ENCODE peak calls at places on chromosomes 5 and 9, in nine cellular contexts. B is breast epithelium, L is prostate gland, G is transverse colon, E is stomach, F is mammary epithelial cell, M is lower lobe of right lung, I is upper lobe of right lung, K is IMR-90. P is an unnamed sample.

GRCh38 chr9:125190371-125190801 is 783 bp upstream of the PPP6C start:
- DNase-seq in I (no peak), F (no peak), K (no peak), M (no peak), G (no peak), L (no peak), E (no peak), B (no peak), P (peak; percentile 14)

GRCh38 chr5:154157483-154158378 is 32.8 kb upstream of the GALNT10 start:
- DNase-seq in F (no peak), K (no peak), L (peak; percentile 37), B (no peak), M (no peak), I (no peak), E (no peak), G (no peak), P (no peak)

GRCh38 chr9:93659044-93659836 is 82.9 kb downstream of the PHF2 start:
- DNase-seq in E (no peak), L (no peak), K (no peak), G (peak; percentile 5), F (no peak), I (peak; percentile 51), M (peak; percentile 24), B (peak; percentile 35), P (peak; percentile 5)

GRCh38 chr9:120393386-120394057 is 186.4 kb downstream of the CDK5RAP2 start:
- DNase-seq in M (no peak), B (no peak), F (peak; percentile 47), E (no peak), I (no peak), G (no peak), L (no peak), K (peak; percentile 49), P (no peak)

GRCh38 chr9:126956929-126957686 is 42.5 kb downstream of the RALGPS1 start:
- DNase-seq in B (no peak), K (peak; percentile 81), M (no peak), L (no peak), I (no peak), E (no peak), G (no peak), F (peak; percentile 75), P (no peak)

GRCh38 chr9:27033815-27034403 is 28.4 kb upstream of the LRRC19 start:
- DNase-seq in F (peak; percentile 41), K (peak; percentile 53), I (no peak), G (peak; percentile 66), B (no peak), M (no peak), L (peak; percentile 39), E (peak; percentile 59), P (peak; percentile 37)

GRCh38 chr5:124744170-124744911 is 2.1 kb downstream of the ZNF608 start:
- DNase-seq in M (peak; percentile 61), G (peak; percentile 76), I (peak; percentile 78), L (peak; percentile 53), F (peak; percentile 52), K (peak; percentile 27), B (no peak), E (peak; percentile 76), P (peak; percentile 79)

GRCh38 chr5:132759114-132760042 is 12.2 kb downstream of the CCNI2 start:
- DNase-seq in E (no peak), G (peak; percentile 5), F (no peak), B (no peak), L (peak; percentile 38), I (no peak), M (no peak), K (no peak), P (no peak)

GRCh38 chr9:33467526-33467925 is 6.2 kb downstream of the NOL6 start:
- DNase-seq in G (peak; percentile 5), F (no peak), B (no peak), M (peak; percentile 33), K (no peak), L (no peak), E (no peak), I (peak; percentile 57), P (peak; percentile 9)

GRCh38 chr9:100466171-100466827 is 6.7 kb upstream of the TMEFF1 start:
- DNase-seq in G (no peak), B (no peak), F (no peak), L (peak; percentile 52), K (no peak), M (no peak), E (no peak), I (no peak), P (peak; percentile 21)

GRCh38 chr5:119417891-119418781 is 34.2 kb upstream of the HSD17B4 start:
- DNase-seq in E (no peak), I (no peak), M (no peak), K (peak; percentile 76), B (no peak), L (no peak), G (no peak), F (peak; percentile 48), P (no peak)

GRCh38 chr9:108093773-108094675 is 604.5 kb upstream of the KLF4 start:
- DNase-seq in I (no peak), B (no peak), L (no peak), E (peak; percentile 39), M (no peak), F (peak; percentile 95), G (peak; percentile 63), K (no peak), P (peak; percentile 49)

GRCh38 chr5:10902145-10902544 is 141.1 kb upstream of the DAP start:
- DNase-seq in I (no peak), G (no peak), K (peak; percentile 87), F (no peak), L (no peak), E (no peak), B (no peak), M (no peak), P (no peak)

GRCh38 chr5:36452394-36453100 is 150.8 kb upstream of the RANBP3L start:
- DNase-seq in B (no peak), F (peak; percentile 89), M (no peak), L (peak; percentile 39), E (no peak), K (no peak), G (no peak), I (no peak), P (no peak)

GRCh38 chr9:131728961-131729360 is 10.9 kb downstream of the RAPGEF1 start:
- DNase-seq in K (no peak), I (no peak), L (no peak), E (no peak), M (no peak), B (no peak), G (peak; percentile 59), F (no peak), P (no peak)

GRCh38 chr9:116232425-116233159 is 79.0 kb downstream of the PAPPA start:
- DNase-seq in B (no peak), E (no peak), G (no peak), L (no peak), M (no peak), K (peak; percentile 38), F (peak; percentile 73), I (no peak), P (no peak)

GRCh38 chr5:74517700-74518099 is 122.8 kb downstream of the ENC1 start:
- DNase-seq in E (no peak), K (peak; percentile 86), F (peak; percentile 65), G (no peak), M (no peak), I (no peak), L (no peak), B (no peak), P (no peak)

GRCh38 chr9:127223810-127224177 is 40.8 kb upstream of the GARNL3 start:
- DNase-seq in B (no peak), G (no peak), E (no peak), K (no peak), M (no peak), F (no peak), L (no peak), I (no peak), P (no peak)

GRCh38 chr5:140400730-140401361 is 787 bp upstream of the ANKHD1 start:
- DNase-seq in I (peak; percentile 93), L (peak; percentile 97), K (peak; percentile 97), G (peak; percentile 93), M (peak; percentile 93), B (peak; percentile 81), E (peak; percentile 95), F (peak; percentile 99), P (peak; percentile 96)
- TF ChIP-seq CTCF in I (no peak), L (no peak), K (no peak), G (no peak), M (no peak), B (no peak), E (no peak), F (no peak), P (no peak)

DNA sequence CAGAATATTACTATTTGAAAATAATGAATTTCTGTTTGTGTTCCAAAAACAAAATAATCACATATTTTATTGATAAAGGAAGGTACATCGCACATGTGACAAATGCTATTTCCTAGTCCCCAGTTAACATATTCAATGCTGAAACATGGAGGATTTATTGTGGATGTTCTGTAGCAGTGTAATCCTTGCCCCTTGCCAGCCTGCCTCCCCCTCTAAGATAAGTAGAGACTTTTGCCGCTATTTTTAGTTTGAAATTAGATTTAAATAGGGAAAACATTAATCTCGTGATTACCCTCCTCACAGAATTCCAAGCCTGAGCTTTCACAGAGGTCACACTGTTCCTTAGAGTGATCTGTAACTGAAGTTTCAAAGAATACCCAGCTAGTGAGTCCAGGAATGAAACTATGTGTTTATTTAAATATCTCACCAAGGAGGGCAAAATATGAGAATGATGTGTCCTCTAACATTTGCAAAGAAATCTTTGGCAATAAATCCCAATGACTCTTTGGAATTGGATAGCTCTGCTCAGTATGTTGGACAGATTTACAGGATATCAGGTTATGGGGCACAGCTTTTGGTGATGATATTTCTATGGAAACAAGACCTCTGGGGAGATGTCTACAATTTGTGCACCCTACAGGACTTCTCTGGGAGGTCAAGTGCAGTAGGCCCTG is 17.3 kb downstream of the CTXN3 start:
- DNase-seq in G (no peak), L (no peak), I (no peak), F (no peak), K (no peak), M (no peak), B (no peak), E (no peak), P (no peak)
- H3K4me1 ChIP-seq in G (no peaks in the 10 kb centered on the region), L (no peaks in the 10 kb centered on the region), I (no peaks in the 10 kb centered on the region), F (no peaks in the 10 kb centered on the region), K (peaks cover 2% of the 10 kb centered on the region), M (no peaks in the 10 kb centered on the region), B (no peaks in the 10 kb centered on the region), E (peaks cover 34% of the 10 kb centered on the region), P (peaks cover 8% of the 10 kb centered on the region)

DNA sequence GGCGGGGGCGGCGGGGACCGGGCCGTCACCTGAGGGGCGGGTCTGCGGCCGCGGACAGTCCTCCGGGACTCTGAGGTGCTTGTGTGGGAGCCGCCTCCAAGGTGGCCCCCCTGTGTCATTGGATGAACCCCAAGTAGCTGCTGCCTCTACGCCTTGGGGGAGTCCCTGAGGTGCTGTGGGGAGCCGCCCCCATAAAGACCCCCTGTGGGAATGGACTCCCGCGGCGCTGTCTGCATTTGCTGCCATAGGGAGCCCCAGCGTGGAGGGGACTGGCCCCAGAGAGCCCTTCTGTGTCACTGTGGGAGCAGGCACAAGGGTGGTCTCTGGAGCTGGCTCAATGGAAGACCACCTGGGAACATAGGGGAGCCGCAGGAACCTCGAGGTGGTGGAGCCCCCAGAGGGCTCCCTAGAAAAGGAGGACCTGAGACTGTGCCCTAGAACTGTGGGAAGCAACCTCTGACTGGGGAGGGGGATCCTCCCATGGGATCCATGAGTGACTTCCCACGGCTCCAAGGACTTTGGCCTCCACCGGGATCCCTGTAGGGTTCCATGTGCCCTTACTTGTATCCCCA is 412 bp downstream of the PHF24 start:
- DNase-seq in F (no peak), K (no peak), G (no peak), L (no peak), M (no peak), E (no peak), I (no peak), B (no peak), P (no peak)
- H3K4me3 ChIP-seq in F (peak overlapping the region; percentile 40), K (no peak overlapping the region), G (peak overlapping the region; percentile 23), L (peak overlapping the region; percentile 37), M (peak overlapping the region; percentile 43), E (peak overlapping the region; percentile 74), I (no peak overlapping the region), B (peak overlapping the region; percentile 15), P (no peak overlapping the region)

GRCh38 chr5:150801117-150801927 is 22.8 kb downstream of the SMIM3 start:
- DNase-seq in E (no peak), G (peak; percentile 21), M (no peak), K (peak; percentile 77), L (peak; percentile 41), B (no peak), I (no peak), F (peak; percentile 74), P (no peak)
- TF ChIP-seq CTCF in E (peak; percentile 9), G (peak; percentile 58), M (peak; percentile 58), K (peak; percentile 66), L (peak; percentile 30), B (peak; percentile 52), I (peak; percentile 52), F (peak; percentile 62), P (peak; percentile 62)